ENCODE peak calls at places on chromosome 17, in nine cellular contexts. X is NCI-H82, R is H1, K is NCI-H1105, A is kidney, C is NCI-H2107, N is Calu3, Q is HTR-8/SVneo, S is type B pancreatic cell. P is an unnamed sample.

GRCh38 chr17:81399481-81400153 is 4.4 kb downstream of the BAHCC1 start:
- DNase-seq in X (no peak), R (no peak), K (no peak), A (no peak), C (no peak), N (no peak), Q (no peak), S (no peak), P (no peak)

GRCh38 chr17:47621293-47622178 is 28.2 kb upstream of the KPNB1 start:
- DNase-seq in X (peak; percentile 29), R (peak; percentile 41), K (no peak), A (peak; percentile 77), C (no peak), N (peak; percentile 68), Q (peak; percentile 95), S (no peak), P (peak; percentile 87)

GRCh38 chr17:38844261-38844757 is 9.2 kb downstream of the RPL23 start:
- DNase-seq in X (peak; percentile 65), R (no peak), K (no peak), A (no peak), C (no peak), N (peak; percentile 81), Q (no peak), S (no peak), P (no peak)

GRCh38 chr17:26792486-26792885 is 501.4 kb upstream of the WSB1 start:
- DNase-seq in X (no peak), R (peak; percentile 17), K (no peak), A (no peak), C (no peak), N (no peak), Q (no peak), S (no peak), P (no peak)

GRCh38 chr17:41505007-41505835 is at the start of gene KRT13:
- DNase-seq in X (no peak), R (no peak), K (no peak), A (no peak), C (no peak), N (no peak), Q (no peak), S (no peak), P (no peak)

GRCh38 chr17:75693500-75694481 is 26.7 kb downstream of the SAP30BP start:
- DNase-seq in X (no peak), R (no peak), K (peak; percentile 44), A (peak; percentile 92), C (peak; percentile 55), N (peak; percentile 30), Q (peak; percentile 95), S (no peak), P (peak; percentile 99)

GRCh38 chr17:50331085-50331791 is 14.7 kb upstream of the XYLT2 start:
- DNase-seq in X (no peak), R (no peak), K (no peak), A (no peak), C (no peak), N (no peak), Q (no peak), S (no peak), P (no peak)

GRCh38 chr17:46733837-46734516 is 84.5 kb downstream of the WNT3 start:
- DNase-seq in X (no peak), R (no peak), K (no peak), A (no peak), C (no peak), N (no peak), Q (no peak), S (no peak), P (no peak)

GRCh38 chr17:2406903-2407790 is 6.3 kb upstream of the MNT start:
- DNase-seq in X (no peak), R (no peak), K (no peak), A (peak; percentile 91), C (no peak), N (peak; percentile 77), Q (peak; percentile 81), S (no peak), P (no peak)

GRCh38 chr17:50899559-50900319 is 33.6 kb upstream of the TOB1 start:
- DNase-seq in X (no peak), R (no peak), K (no peak), A (no peak), C (no peak), N (no peak), Q (no peak), S (no peak), P (no peak)

GRCh38 chr17:694239-694638 is 20.4 kb downstream of the VPS53 start:
- DNase-seq in X (no peak), R (no peak), K (no peak), A (no peak), C (no peak), N (no peak), Q (peak; percentile 87), S (no peak), P (no peak)

GRCh38 chr17:57050303-57050702 is 34.7 kb upstream of the AKAP1 start:
- DNase-seq in X (no peak), R (no peak), K (no peak), A (no peak), C (no peak), N (no peak), Q (no peak), S (no peak), P (no peak)

GRCh38 chr17:79562806-79563141 is 48.1 kb downstream of the RBFOX3 start:
- DNase-seq in X (no peak), R (no peak), K (no peak), A (no peak), C (no peak), N (no peak), Q (no peak), S (no peak), P (no peak)

GRCh38 chr17:82769041-82769440 is 17.2 kb downstream of the TBCD start:
- DNase-seq in X (no peak), R (no peak), K (no peak), A (no peak), C (no peak), N (no peak), Q (no peak), S (no peak), P (no peak)